ENCODE peak calls at places on chromosome 22, in ten cellular contexts. One of them, this sample, is unnamed.

GRCh38 chr22:43824724-43825485 is 12.8 kb upstream of the EFCAB6 start:
- DNase-seq in spleen: no peak
- DNase-seq in transverse colon: no peak
- DNase-seq in thyroid gland: no peak
- DNase-seq in HepG2: no peak
- DNase-seq in ovary: no peak
- DNase-seq in heart left ventricle: no peak
- DNase-seq in H1: no peak
- DNase-seq in adrenal gland: peak
- DNase-seq in esophagus muscularis mucosa: no peak
- DNase-seq in this sample: no peak

GRCh38 chr22:36884314-36885158 is 23.7 kb downstream of the NCF4 start:
- DNase-seq in transverse colon: no peak
- DNase-seq in esophagus muscularis mucosa: no peak
- DNase-seq in heart left ventricle: no peak
- DNase-seq in thyroid gland: no peak
- DNase-seq in HepG2: no peak
- DNase-seq in adrenal gland: no peak
- DNase-seq in ovary: no peak
- DNase-seq in H1: no peak
- DNase-seq in spleen: no peak
- DNase-seq in this sample: no peak

GRCh38 chr22:32606181-32606580 is 131.6 kb downstream of the FBXO7 start:
- DNase-seq in transverse colon: no peak
- DNase-seq in HepG2: no peak
- DNase-seq in H1: no peak
- DNase-seq in adrenal gland: no peak
- DNase-seq in heart left ventricle: no peak
- DNase-seq in ovary: no peak
- DNase-seq in esophagus muscularis mucosa: no peak
- DNase-seq in thyroid gland: no peak
- DNase-seq in spleen: peak
- DNase-seq in this sample: no peak

GRCh38 chr22:41524809-41525449 is 19.3 kb downstream of the POLR3H start:
- DNase-seq in transverse colon: peak
- DNase-seq in thyroid gland: no peak
- DNase-seq in spleen: peak
- DNase-seq in heart left ventricle: no peak
- DNase-seq in adrenal gland: no peak
- DNase-seq in esophagus muscularis mucosa: no peak
- DNase-seq in H1: no peak
- DNase-seq in ovary: peak
- DNase-seq in HepG2: no peak
- DNase-seq in this sample: no peak

GRCh38 chr22:36010090-36010489 is 18.5 kb downstream of the RBFOX2 start:
- DNase-seq in ovary: no peak
- DNase-seq in adrenal gland: no peak
- DNase-seq in H1: peak
- DNase-seq in thyroid gland: no peak
- DNase-seq in heart left ventricle: no peak
- DNase-seq in transverse colon: no peak
- DNase-seq in esophagus muscularis mucosa: no peak
- DNase-seq in spleen: no peak
- DNase-seq in HepG2: no peak
- DNase-seq in this sample: no peak

GRCh38 chr22:38202437-38203089 is 769 bp downstream of the MAFF start:
- DNase-seq in adrenal gland: peak
- DNase-seq in transverse colon: peak
- DNase-seq in H1: no peak
- DNase-seq in spleen: peak
- DNase-seq in thyroid gland: peak
- DNase-seq in HepG2: peak
- DNase-seq in esophagus muscularis mucosa: no peak
- DNase-seq in ovary: peak
- DNase-seq in heart left ventricle: peak
- DNase-seq in this sample: peak

GRCh38 chr22:17727244-17727892 is 46.9 kb downstream of the BID start:
- DNase-seq in transverse colon: no peak
- DNase-seq in HepG2: no peak
- DNase-seq in H1: no peak
- DNase-seq in esophagus muscularis mucosa: no peak
- DNase-seq in ovary: no peak
- DNase-seq in thyroid gland: no peak
- DNase-seq in heart left ventricle: no peak
- DNase-seq in spleen: no peak
- DNase-seq in adrenal gland: peak
- DNase-seq in this sample: no peak

GRCh38 chr22:43821606-43822425 is 9.7 kb upstream of the EFCAB6 start:
- DNase-seq in thyroid gland: no peak
- DNase-seq in ovary: no peak
- DNase-seq in adrenal gland: peak
- DNase-seq in spleen: no peak
- DNase-seq in H1: no peak
- DNase-seq in HepG2: no peak
- DNase-seq in transverse colon: no peak
- DNase-seq in esophagus muscularis mucosa: no peak
- DNase-seq in heart left ventricle: no peak
- DNase-seq in this sample: no peak

GRCh38 chr22:44776535-44777363 is 24.4 kb downstream of the ARHGAP8 start:
- DNase-seq in esophagus muscularis mucosa: no peak
- DNase-seq in H1: no peak
- DNase-seq in ovary: no peak
- DNase-seq in HepG2: no peak
- DNase-seq in spleen: no peak
- DNase-seq in heart left ventricle: no peak
- DNase-seq in transverse colon: peak
- DNase-seq in thyroid gland: peak
- DNase-seq in adrenal gland: no peak
- DNase-seq in this sample: no peak

GRCh38 chr22:45235101-45235777 is 5.5 kb downstream of the KIAA0930 start:
- DNase-seq in H1: no peak
- DNase-seq in esophagus muscularis mucosa: no peak
- DNase-seq in ovary: no peak
- DNase-seq in heart left ventricle: peak
- DNase-seq in adrenal gland: no peak
- DNase-seq in transverse colon: peak
- DNase-seq in HepG2: no peak
- DNase-seq in spleen: peak
- DNase-seq in thyroid gland: no peak
- DNase-seq in this sample: no peak

GRCh38 chr22:30565341-30565740 is 9.1 kb downstream of the GAL3ST1 start:
- DNase-seq in H1: no peak
- DNase-seq in thyroid gland: no peak
- DNase-seq in transverse colon: no peak
- DNase-seq in HepG2: no peak
- DNase-seq in adrenal gland: no peak
- DNase-seq in heart left ventricle: no peak
- DNase-seq in ovary: no peak
- DNase-seq in spleen: no peak
- DNase-seq in esophagus muscularis mucosa: no peak
- DNase-seq in this sample: no peak

GRCh38 chr22:38699784-38700183 is 959 bp downstream of the JOSD1 start:
- DNase-seq in esophagus muscularis mucosa: no peak
- DNase-seq in HepG2: peak
- DNase-seq in H1: no peak
- DNase-seq in spleen: no peak
- DNase-seq in thyroid gland: no peak
- DNase-seq in heart left ventricle: no peak
- DNase-seq in adrenal gland: no peak
- DNase-seq in ovary: no peak
- DNase-seq in transverse colon: no peak
- DNase-seq in this sample: no peak

GRCh38 chr22:44091021-44091721 is 67.1 kb downstream of the PARVB start:
- DNase-seq in spleen: no peak
- DNase-seq in transverse colon: no peak
- DNase-seq in H1: no peak
- DNase-seq in esophagus muscularis mucosa: no peak
- DNase-seq in thyroid gland: no peak
- DNase-seq in heart left ventricle: no peak
- DNase-seq in ovary: no peak
- DNase-seq in HepG2: peak
- DNase-seq in adrenal gland: no peak
- DNase-seq in this sample: no peak

DNA sequence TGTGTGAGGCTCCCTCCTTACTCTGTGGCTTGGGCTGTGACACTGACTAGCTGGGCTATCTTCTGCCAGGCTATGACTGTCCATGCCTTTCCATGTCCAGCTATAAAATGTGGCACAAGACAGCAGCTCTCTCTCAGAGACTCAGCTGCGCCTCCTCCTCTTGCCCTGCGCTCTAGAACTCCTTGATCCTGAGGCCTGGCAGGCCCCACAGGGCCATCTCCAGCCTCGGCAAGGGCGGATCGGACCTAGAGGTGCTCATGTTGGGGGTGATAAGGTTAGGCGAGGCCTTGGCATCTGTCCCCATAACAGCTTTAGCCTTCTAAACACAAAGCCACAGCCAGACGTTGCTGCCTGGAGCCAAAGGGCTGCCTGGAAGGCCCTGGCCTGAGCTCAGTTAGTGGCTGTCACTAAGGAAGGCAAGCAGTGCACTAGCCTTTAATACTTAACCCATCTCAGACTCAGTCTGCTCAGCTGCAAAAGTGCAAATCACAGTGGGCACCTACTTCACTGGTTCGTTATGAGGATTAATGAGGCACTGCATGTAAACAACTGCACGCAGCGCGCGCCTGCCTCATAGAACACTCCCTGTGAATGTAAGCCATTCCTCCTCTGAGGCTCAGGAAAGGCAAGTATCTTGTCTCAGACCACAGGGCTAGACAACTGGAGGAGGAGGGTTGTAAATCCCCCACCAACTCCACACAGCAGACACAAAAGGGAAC is 1.2 kb downstream of the GUCD1 start:
- DNase-seq in thyroid gland: no peak
- DNase-seq in H1: no peak
- DNase-seq in spleen: peak
- DNase-seq in ovary: peak
- DNase-seq in heart left ventricle: peak
- DNase-seq in transverse colon: peak
- DNase-seq in esophagus muscularis mucosa: no peak
- DNase-seq in HepG2: peak
- DNase-seq in adrenal gland: peak
- DNase-seq in this sample: no peak
- H3K27ac ChIP-seq in thyroid gland: no peak
- H3K27ac ChIP-seq in H1: no peak
- H3K27ac ChIP-seq in spleen: peak
- H3K27ac ChIP-seq in ovary: no peak
- H3K27ac ChIP-seq in heart left ventricle: peak
- H3K27ac ChIP-seq in transverse colon: peak
- H3K27ac ChIP-seq in esophagus muscularis mucosa: peak
- H3K27ac ChIP-seq in HepG2: peak
- H3K27ac ChIP-seq in adrenal gland: peak
- H3K27ac ChIP-seq in this sample: peak

GRCh38 chr22:48431536-48432315 is 1395.9 kb downstream of the BRD1 start:
- DNase-seq in heart left ventricle: no peak
- DNase-seq in esophagus muscularis mucosa: no peak
- DNase-seq in HepG2: no peak
- DNase-seq in spleen: peak
- DNase-seq in H1: no peak
- DNase-seq in ovary: no peak
- DNase-seq in transverse colon: no peak
- DNase-seq in adrenal gland: no peak
- DNase-seq in thyroid gland: no peak
- DNase-seq in this sample: no peak
- TF ChIP-seq CTCF in heart left ventricle: no peak
- TF ChIP-seq CTCF in esophagus muscularis mucosa: no peak
- TF ChIP-seq CTCF in HepG2: no peak
- TF ChIP-seq CTCF in spleen: no peak
- TF ChIP-seq CTCF in H1: no peak
- TF ChIP-seq CTCF in ovary: no peak
- TF ChIP-seq CTCF in transverse colon: no peak
- TF ChIP-seq CTCF in adrenal gland: no peak
- TF ChIP-seq CTCF in thyroid gland: no peak
- TF ChIP-seq CTCF in this sample: no peak

DNA sequence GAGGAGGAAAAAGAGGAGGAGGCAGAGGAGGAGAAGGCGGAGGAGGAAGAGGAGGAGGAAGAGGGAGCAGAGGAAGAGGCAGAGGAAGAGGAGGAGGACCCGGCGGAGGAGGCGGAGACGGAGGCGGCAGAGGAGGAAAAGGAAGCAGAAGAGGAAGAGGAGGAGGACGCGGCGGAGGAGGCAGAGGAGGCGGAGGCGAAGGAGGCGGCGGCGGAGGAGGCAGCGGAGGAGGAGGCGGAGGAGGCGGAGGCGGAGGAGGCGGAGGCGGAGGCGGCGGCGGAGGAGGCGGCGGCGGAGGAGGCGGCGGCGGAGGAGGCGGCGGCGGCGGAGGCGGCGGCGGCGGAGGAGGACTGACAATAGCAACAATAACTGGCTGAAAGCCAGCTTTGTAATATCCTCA is 616.6 kb downstream of the TBC1D22A start:
- DNase-seq in transverse colon: no peak
- DNase-seq in HepG2: no peak
- DNase-seq in thyroid gland: no peak
- DNase-seq in spleen: no peak
- DNase-seq in heart left ventricle: no peak
- DNase-seq in ovary: no peak
- DNase-seq in H1: no peak
- DNase-seq in esophagus muscularis mucosa: no peak
- DNase-seq in adrenal gland: no peak
- DNase-seq in this sample: no peak
- TF ChIP-seq POLR2A in transverse colon: no peak
- TF ChIP-seq POLR2A in HepG2: no peak
- TF ChIP-seq POLR2A in thyroid gland: no peak
- TF ChIP-seq POLR2A in spleen: no peak
- TF ChIP-seq POLR2A in heart left ventricle: no peak
- TF ChIP-seq POLR2A in ovary: no peak
- TF ChIP-seq POLR2A in H1: no peak
- TF ChIP-seq POLR2A in esophagus muscularis mucosa: no peak
- TF ChIP-seq POLR2A in adrenal gland: no peak
- TF ChIP-seq POLR2A in this sample: no peak

GRCh38 chr22:25760848-25761595 is 19.0 kb downstream of the MYO18B start:
- DNase-seq in transverse colon: no peak
- DNase-seq in thyroid gland: no peak
- DNase-seq in heart left ventricle: no peak
- DNase-seq in esophagus muscularis mucosa: no peak
- DNase-seq in ovary: no peak
- DNase-seq in spleen: no peak
- DNase-seq in adrenal gland: no peak
- DNase-seq in HepG2: no peak
- DNase-seq in H1: no peak
- DNase-seq in this sample: no peak

GRCh38 chr22:25762147-25762546 is 20.2 kb downstream of the MYO18B start:
- DNase-seq in heart left ventricle: no peak
- DNase-seq in HepG2: peak
- DNase-seq in ovary: no peak
- DNase-seq in esophagus muscularis mucosa: no peak
- DNase-seq in adrenal gland: no peak
- DNase-seq in H1: no peak
- DNase-seq in thyroid gland: no peak
- DNase-seq in spleen: no peak
- DNase-seq in transverse colon: no peak
- DNase-seq in this sample: no peak

GRCh38 chr22:25764270-25765015 is 22.5 kb downstream of the MYO18B start:
- DNase-seq in esophagus muscularis mucosa: no peak
- DNase-seq in adrenal gland: no peak
- DNase-seq in thyroid gland: no peak
- DNase-seq in transverse colon: no peak
- DNase-seq in HepG2: no peak
- DNase-seq in ovary: no peak
- DNase-seq in heart left ventricle: no peak
- DNase-seq in spleen: peak
- DNase-seq in H1: no peak
- DNase-seq in this sample: no peak

GRCh38 chr22:25765016-25765367 is 23.0 kb downstream of the MYO18B start:
- DNase-seq in thyroid gland: no peak
- DNase-seq in esophagus muscularis mucosa: no peak
- DNase-seq in transverse colon: no peak
- DNase-seq in spleen: no peak
- DNase-seq in heart left ventricle: no peak
- DNase-seq in H1: no peak
- DNase-seq in adrenal gland: no peak
- DNase-seq in ovary: no peak
- DNase-seq in HepG2: no peak
- DNase-seq in this sample: no peak

GRCh38 chr22:25763239-25763777 is 21.3 kb downstream of the MYO18B start:
- DNase-seq in H1: no peak
- DNase-seq in adrenal gland: no peak
- DNase-seq in HepG2: no peak
- DNase-seq in heart left ventricle: no peak
- DNase-seq in transverse colon: no peak
- DNase-seq in thyroid gland: no peak
- DNase-seq in ovary: no peak
- DNase-seq in esophagus muscularis mucosa: no peak
- DNase-seq in spleen: no peak
- DNase-seq in this sample: no peak
- H3K27ac ChIP-seq in H1: no peak
- H3K27ac ChIP-seq in adrenal gland: no peak
- H3K27ac ChIP-seq in HepG2: no peak
- H3K27ac ChIP-seq in heart left ventricle: no peak
- H3K27ac ChIP-seq in transverse colon: no peak
- H3K27ac ChIP-seq in thyroid gland: no peak
- H3K27ac ChIP-seq in ovary: no peak
- H3K27ac ChIP-seq in esophagus muscularis mucosa: no peak
- H3K27ac ChIP-seq in spleen: no peak
- H3K27ac ChIP-seq in this sample: no peak

This sample was measured in esophagus squamous epithelium.